ENCODE peak calls at places on chromosomes 7 and 10, in nine cellular contexts. U, O, Y, H, X, S, B, F and P are unnamed samples.

GRCh38 chr10:120420421-120420820 is 36.6 kb upstream of the PLPP4 start:
- DNase-seq in U (no peak), O (no peak), Y (no peak), H (no peak), X (no peak), S (no peak), B (no peak), F (no peak), P (no peak)

GRCh38 chr7:80014507-80014906 is 120.1 kb upstream of the GNAI1 start:
- DNase-seq in U (no peak), O (peak), Y (no peak), H (no peak), X (peak), S (no peak), B (peak), F (no peak), P (no peak)

GRCh38 chr10:123906884-123907652 is 15.5 kb upstream of the CPXM2 start:
- DNase-seq in U (no peak), O (no peak), Y (no peak), H (no peak), X (no peak), S (no peak), B (no peak), F (no peak), P (no peak)

GRCh38 chr7:47901542-47901941 is 46.7 kb downstream of the PKD1L1 start:
- DNase-seq in U (no peak), O (peak), Y (no peak), H (no peak), X (peak), S (no peak), B (peak), F (no peak), P (no peak)

GRCh38 chr7:152751449-152752141 is 8.0 kb upstream of the ACTR3B start:
- DNase-seq in U (no peak), O (no peak), Y (peak), H (no peak), X (no peak), S (no peak), B (no peak), F (no peak), P (no peak)

GRCh38 chr7:6274743-6275142 is 2.3 kb upstream of the CYTH3 start:
- DNase-seq in U (no peak), O (no peak), Y (no peak), H (no peak), X (no peak), S (no peak), B (no peak), F (no peak), P (no peak)

GRCh38 chr7:69735582-69735981 is 137.3 kb downstream of the AUTS2 start:
- DNase-seq in U (no peak), O (no peak), Y (no peak), H (no peak), X (no peak), S (no peak), B (no peak), F (no peak), P (no peak)

GRCh38 chr7:23260371-23260770 is 13.8 kb downstream of the GPNMB start:
- DNase-seq in U (no peak), O (no peak), Y (no peak), H (no peak), X (no peak), S (no peak), B (no peak), F (no peak), P (no peak)

GRCh38 chr10:34206078-34206477 is 609.0 kb downstream of the PARD3 start:
- DNase-seq in U (no peak), O (no peak), Y (no peak), H (no peak), X (no peak), S (no peak), B (no peak), F (no peak), P (no peak)

GRCh38 chr10:17216217-17216900 is 11.7 kb upstream of the VIM start:
- DNase-seq in U (peak), O (peak), Y (peak), H (no peak), X (no peak), S (peak), B (peak), F (no peak), P (no peak)

GRCh38 chr7:111953611-111954010 is 252.6 kb downstream of the DOCK4 start:
- DNase-seq in U (no peak), O (peak), Y (peak), H (no peak), X (no peak), S (peak), B (peak), F (no peak), P (no peak)

GRCh38 chr7:30923009-30923773 is 11.5 kb downstream of the AQP1 start:
- DNase-seq in U (no peak), O (no peak), Y (no peak), H (no peak), X (peak), S (no peak), B (no peak), F (no peak), P (peak)

GRCh38 chr7:49797987-49798660 is 24.7 kb downstream of the VWC2 start:
- DNase-seq in U (no peak), O (no peak), Y (no peak), H (no peak), X (no peak), S (no peak), B (no peak), F (no peak), P (no peak)

GRCh38 chr7:77498659-77499379 is 38.3 kb upstream of the PTPN12 start:
- DNase-seq in U (no peak), O (no peak), Y (no peak), H (no peak), X (no peak), S (no peak), B (no peak), F (no peak), P (no peak)

GRCh38 chr10:99672884-99673283 is 13.6 kb downstream of the ENTPD7 start:
- DNase-seq in U (no peak), O (no peak), Y (no peak), H (no peak), X (no peak), S (no peak), B (no peak), F (no peak), P (no peak)

GRCh38 chr10:121978511-121978910 is 3.5 kb upstream of the NSMCE4A start:
- DNase-seq in U (no peak), O (no peak), Y (no peak), H (no peak), X (no peak), S (no peak), B (no peak), F (no peak), P (no peak)

GRCh38 chr7:4006687-4007086 is 675.4 kb upstream of the FOXK1 start:
- DNase-seq in U (no peak), O (no peak), Y (no peak), H (no peak), X (no peak), S (peak), B (no peak), F (no peak), P (no peak)